ENCODE peak calls at places on chromosomes 5 and 9, in ten cellular contexts. One of them, this sample, is unnamed.

GRCh38 chr5:168317521-168318147 is 26.2 kb downstream of the WWC1 start:
- DNase-seq in NCI-H510A treated with DMSO at 0.1 percent for 48 hours: peak
- DNase-seq in stimulated activated CD4-positive, alpha-beta T cell treated with anti-CD3 and anti-CD28 coated beads, Interleukin-15, amount 100 ng/mL, for 1 hour: no peak
- DNase-seq in stimulated activated naive CD8-positive, alpha-beta T cell treated with anti-CD3 and anti-CD28 coated beads, Interleukin-15, amount 100 ng/mL, for 72 hours: no peak
- DNase-seq in sigmoid colon: no peak
- DNase-seq in HFF-Myc: peak
- DNase-seq in dermis blood vessel endothelial cell: peak
- DNase-seq in head of caudate nucleus: no peak
- DNase-seq in left lobe of liver: no peak
- DNase-seq in activated T-cell treated with anti-CD3 and anti-CD28 coated beads for 24 hours: no peak
- DNase-seq in this sample: peak

GRCh38 chr5:178983728-178984127 is 11.4 kb downstream of the GRM6 start:
- DNase-seq in NCI-H510A treated with DMSO at 0.1 percent for 48 hours: no peak
- DNase-seq in stimulated activated CD4-positive, alpha-beta T cell treated with anti-CD3 and anti-CD28 coated beads, Interleukin-15, amount 100 ng/mL, for 1 hour: no peak
- DNase-seq in stimulated activated naive CD8-positive, alpha-beta T cell treated with anti-CD3 and anti-CD28 coated beads, Interleukin-15, amount 100 ng/mL, for 72 hours: no peak
- DNase-seq in sigmoid colon: no peak
- DNase-seq in HFF-Myc: no peak
- DNase-seq in dermis blood vessel endothelial cell: no peak
- DNase-seq in head of caudate nucleus: no peak
- DNase-seq in left lobe of liver: no peak
- DNase-seq in activated T-cell treated with anti-CD3 and anti-CD28 coated beads for 24 hours: no peak
- DNase-seq in this sample: no peak

GRCh38 chr9:81529556-81530193 is 159.7 kb downstream of the TLE1 start:
- DNase-seq in NCI-H510A treated with DMSO at 0.1 percent for 48 hours: no peak
- DNase-seq in stimulated activated CD4-positive, alpha-beta T cell treated with anti-CD3 and anti-CD28 coated beads, Interleukin-15, amount 100 ng/mL, for 1 hour: no peak
- DNase-seq in stimulated activated naive CD8-positive, alpha-beta T cell treated with anti-CD3 and anti-CD28 coated beads, Interleukin-15, amount 100 ng/mL, for 72 hours: no peak
- DNase-seq in sigmoid colon: peak
- DNase-seq in HFF-Myc: peak
- DNase-seq in dermis blood vessel endothelial cell: peak
- DNase-seq in head of caudate nucleus: no peak
- DNase-seq in left lobe of liver: no peak
- DNase-seq in activated T-cell treated with anti-CD3 and anti-CD28 coated beads for 24 hours: no peak
- DNase-seq in this sample: no peak

GRCh38 chr5:176743828-176744583 is 66.4 kb upstream of the UNC5A start:
- DNase-seq in NCI-H510A treated with DMSO at 0.1 percent for 48 hours: no peak
- DNase-seq in stimulated activated CD4-positive, alpha-beta T cell treated with anti-CD3 and anti-CD28 coated beads, Interleukin-15, amount 100 ng/mL, for 1 hour: no peak
- DNase-seq in stimulated activated naive CD8-positive, alpha-beta T cell treated with anti-CD3 and anti-CD28 coated beads, Interleukin-15, amount 100 ng/mL, for 72 hours: no peak
- DNase-seq in sigmoid colon: no peak
- DNase-seq in HFF-Myc: no peak
- DNase-seq in dermis blood vessel endothelial cell: no peak
- DNase-seq in head of caudate nucleus: no peak
- DNase-seq in left lobe of liver: peak
- DNase-seq in activated T-cell treated with anti-CD3 and anti-CD28 coated beads for 24 hours: no peak
- DNase-seq in this sample: no peak

GRCh38 chr5:163306421-163306820 is 131.0 kb upstream of the CCNG1 start:
- DNase-seq in NCI-H510A treated with DMSO at 0.1 percent for 48 hours: no peak
- DNase-seq in stimulated activated CD4-positive, alpha-beta T cell treated with anti-CD3 and anti-CD28 coated beads, Interleukin-15, amount 100 ng/mL, for 1 hour: no peak
- DNase-seq in stimulated activated naive CD8-positive, alpha-beta T cell treated with anti-CD3 and anti-CD28 coated beads, Interleukin-15, amount 100 ng/mL, for 72 hours: no peak
- DNase-seq in sigmoid colon: no peak
- DNase-seq in HFF-Myc: no peak
- DNase-seq in dermis blood vessel endothelial cell: peak
- DNase-seq in head of caudate nucleus: no peak
- DNase-seq in left lobe of liver: no peak
- DNase-seq in activated T-cell treated with anti-CD3 and anti-CD28 coated beads for 24 hours: no peak
- DNase-seq in this sample: peak

GRCh38 chr5:32173394-32174010 is 617 bp downstream of the GOLPH3 start:
- DNase-seq in NCI-H510A treated with DMSO at 0.1 percent for 48 hours: peak
- DNase-seq in stimulated activated CD4-positive, alpha-beta T cell treated with anti-CD3 and anti-CD28 coated beads, Interleukin-15, amount 100 ng/mL, for 1 hour: peak
- DNase-seq in stimulated activated naive CD8-positive, alpha-beta T cell treated with anti-CD3 and anti-CD28 coated beads, Interleukin-15, amount 100 ng/mL, for 72 hours: no peak
- DNase-seq in sigmoid colon: peak
- DNase-seq in HFF-Myc: no peak
- DNase-seq in dermis blood vessel endothelial cell: peak
- DNase-seq in head of caudate nucleus: peak
- DNase-seq in left lobe of liver: peak
- DNase-seq in activated T-cell treated with anti-CD3 and anti-CD28 coated beads for 24 hours: no peak
- DNase-seq in this sample: peak

GRCh38 chr5:123120197-123120596 is 31.2 kb downstream of the PRDM6 start:
- DNase-seq in NCI-H510A treated with DMSO at 0.1 percent for 48 hours: no peak
- DNase-seq in stimulated activated CD4-positive, alpha-beta T cell treated with anti-CD3 and anti-CD28 coated beads, Interleukin-15, amount 100 ng/mL, for 1 hour: no peak
- DNase-seq in stimulated activated naive CD8-positive, alpha-beta T cell treated with anti-CD3 and anti-CD28 coated beads, Interleukin-15, amount 100 ng/mL, for 72 hours: no peak
- DNase-seq in sigmoid colon: no peak
- DNase-seq in HFF-Myc: no peak
- DNase-seq in dermis blood vessel endothelial cell: no peak
- DNase-seq in head of caudate nucleus: no peak
- DNase-seq in left lobe of liver: no peak
- DNase-seq in activated T-cell treated with anti-CD3 and anti-CD28 coated beads for 24 hours: no peak
- DNase-seq in this sample: peak

GRCh38 chr5:133610489-133611356 is 1.6 kb downstream of the FSTL4 start:
- DNase-seq in NCI-H510A treated with DMSO at 0.1 percent for 48 hours: peak
- DNase-seq in stimulated activated CD4-positive, alpha-beta T cell treated with anti-CD3 and anti-CD28 coated beads, Interleukin-15, amount 100 ng/mL, for 1 hour: peak
- DNase-seq in stimulated activated naive CD8-positive, alpha-beta T cell treated with anti-CD3 and anti-CD28 coated beads, Interleukin-15, amount 100 ng/mL, for 72 hours: peak
- DNase-seq in sigmoid colon: no peak
- DNase-seq in HFF-Myc: peak
- DNase-seq in dermis blood vessel endothelial cell: peak
- DNase-seq in head of caudate nucleus: peak
- DNase-seq in left lobe of liver: peak
- DNase-seq in activated T-cell treated with anti-CD3 and anti-CD28 coated beads for 24 hours: peak
- DNase-seq in this sample: peak

GRCh38 chr5:963310-963672 is 45.3 kb upstream of the NKD2 start:
- DNase-seq in NCI-H510A treated with DMSO at 0.1 percent for 48 hours: no peak
- DNase-seq in stimulated activated CD4-positive, alpha-beta T cell treated with anti-CD3 and anti-CD28 coated beads, Interleukin-15, amount 100 ng/mL, for 1 hour: no peak
- DNase-seq in stimulated activated naive CD8-positive, alpha-beta T cell treated with anti-CD3 and anti-CD28 coated beads, Interleukin-15, amount 100 ng/mL, for 72 hours: no peak
- DNase-seq in sigmoid colon: no peak
- DNase-seq in HFF-Myc: no peak
- DNase-seq in dermis blood vessel endothelial cell: no peak
- DNase-seq in head of caudate nucleus: no peak
- DNase-seq in left lobe of liver: no peak
- DNase-seq in activated T-cell treated with anti-CD3 and anti-CD28 coated beads for 24 hours: no peak
- DNase-seq in this sample: no peak

GRCh38 chr5:67249590-67249895 is 52.9 kb upstream of the CD180 start:
- DNase-seq in NCI-H510A treated with DMSO at 0.1 percent for 48 hours: peak
- DNase-seq in stimulated activated CD4-positive, alpha-beta T cell treated with anti-CD3 and anti-CD28 coated beads, Interleukin-15, amount 100 ng/mL, for 1 hour: no peak
- DNase-seq in stimulated activated naive CD8-positive, alpha-beta T cell treated with anti-CD3 and anti-CD28 coated beads, Interleukin-15, amount 100 ng/mL, for 72 hours: no peak
- DNase-seq in sigmoid colon: no peak
- DNase-seq in HFF-Myc: peak
- DNase-seq in dermis blood vessel endothelial cell: no peak
- DNase-seq in head of caudate nucleus: no peak
- DNase-seq in left lobe of liver: no peak
- DNase-seq in activated T-cell treated with anti-CD3 and anti-CD28 coated beads for 24 hours: no peak
- DNase-seq in this sample: peak

GRCh38 chr5:63573402-63573801 is 388.8 kb downstream of the HTR1A start:
- DNase-seq in NCI-H510A treated with DMSO at 0.1 percent for 48 hours: peak
- DNase-seq in stimulated activated CD4-positive, alpha-beta T cell treated with anti-CD3 and anti-CD28 coated beads, Interleukin-15, amount 100 ng/mL, for 1 hour: no peak
- DNase-seq in stimulated activated naive CD8-positive, alpha-beta T cell treated with anti-CD3 and anti-CD28 coated beads, Interleukin-15, amount 100 ng/mL, for 72 hours: no peak
- DNase-seq in sigmoid colon: no peak
- DNase-seq in HFF-Myc: no peak
- DNase-seq in dermis blood vessel endothelial cell: no peak
- DNase-seq in head of caudate nucleus: no peak
- DNase-seq in left lobe of liver: no peak
- DNase-seq in activated T-cell treated with anti-CD3 and anti-CD28 coated beads for 24 hours: no peak
- DNase-seq in this sample: no peak

GRCh38 chr9:99451121-99451606 is 229.1 kb downstream of the SEC61B start:
- DNase-seq in NCI-H510A treated with DMSO at 0.1 percent for 48 hours: no peak
- DNase-seq in stimulated activated CD4-positive, alpha-beta T cell treated with anti-CD3 and anti-CD28 coated beads, Interleukin-15, amount 100 ng/mL, for 1 hour: no peak
- DNase-seq in stimulated activated naive CD8-positive, alpha-beta T cell treated with anti-CD3 and anti-CD28 coated beads, Interleukin-15, amount 100 ng/mL, for 72 hours: no peak
- DNase-seq in sigmoid colon: peak
- DNase-seq in HFF-Myc: no peak
- DNase-seq in dermis blood vessel endothelial cell: no peak
- DNase-seq in head of caudate nucleus: no peak
- DNase-seq in left lobe of liver: no peak
- DNase-seq in activated T-cell treated with anti-CD3 and anti-CD28 coated beads for 24 hours: no peak
- DNase-seq in this sample: no peak

GRCh38 chr9:136646827-136647711 is 15.6 kb upstream of the EGFL7 start:
- DNase-seq in NCI-H510A treated with DMSO at 0.1 percent for 48 hours: no peak
- DNase-seq in stimulated activated CD4-positive, alpha-beta T cell treated with anti-CD3 and anti-CD28 coated beads, Interleukin-15, amount 100 ng/mL, for 1 hour: no peak
- DNase-seq in stimulated activated naive CD8-positive, alpha-beta T cell treated with anti-CD3 and anti-CD28 coated beads, Interleukin-15, amount 100 ng/mL, for 72 hours: no peak
- DNase-seq in sigmoid colon: no peak
- DNase-seq in HFF-Myc: no peak
- DNase-seq in dermis blood vessel endothelial cell: peak
- DNase-seq in head of caudate nucleus: no peak
- DNase-seq in left lobe of liver: no peak
- DNase-seq in activated T-cell treated with anti-CD3 and anti-CD28 coated beads for 24 hours: no peak
- DNase-seq in this sample: no peak

GRCh38 chr5:137506296-137506695 is 7.2 kb upstream of the SPOCK1 start:
- DNase-seq in NCI-H510A treated with DMSO at 0.1 percent for 48 hours: no peak
- DNase-seq in stimulated activated CD4-positive, alpha-beta T cell treated with anti-CD3 and anti-CD28 coated beads, Interleukin-15, amount 100 ng/mL, for 1 hour: no peak
- DNase-seq in stimulated activated naive CD8-positive, alpha-beta T cell treated with anti-CD3 and anti-CD28 coated beads, Interleukin-15, amount 100 ng/mL, for 72 hours: no peak
- DNase-seq in sigmoid colon: no peak
- DNase-seq in HFF-Myc: no peak
- DNase-seq in dermis blood vessel endothelial cell: no peak
- DNase-seq in head of caudate nucleus: no peak
- DNase-seq in left lobe of liver: no peak
- DNase-seq in activated T-cell treated with anti-CD3 and anti-CD28 coated beads for 24 hours: no peak
- DNase-seq in this sample: no peak

GRCh38 chr5:150291388-150292385 is 2.1 kb upstream of the CAMK2A start:
- DNase-seq in NCI-H510A treated with DMSO at 0.1 percent for 48 hours: no peak
- DNase-seq in stimulated activated CD4-positive, alpha-beta T cell treated with anti-CD3 and anti-CD28 coated beads, Interleukin-15, amount 100 ng/mL, for 1 hour: no peak
- DNase-seq in stimulated activated naive CD8-positive, alpha-beta T cell treated with anti-CD3 and anti-CD28 coated beads, Interleukin-15, amount 100 ng/mL, for 72 hours: no peak
- DNase-seq in sigmoid colon: peak
- DNase-seq in HFF-Myc: no peak
- DNase-seq in dermis blood vessel endothelial cell: no peak
- DNase-seq in head of caudate nucleus: no peak
- DNase-seq in left lobe of liver: no peak
- DNase-seq in activated T-cell treated with anti-CD3 and anti-CD28 coated beads for 24 hours: no peak
- DNase-seq in this sample: peak

GRCh38 chr5:51226420-51226735 is 156.9 kb upstream of the ISL1 start:
- DNase-seq in NCI-H510A treated with DMSO at 0.1 percent for 48 hours: peak
- DNase-seq in stimulated activated CD4-positive, alpha-beta T cell treated with anti-CD3 and anti-CD28 coated beads, Interleukin-15, amount 100 ng/mL, for 1 hour: no peak
- DNase-seq in stimulated activated naive CD8-positive, alpha-beta T cell treated with anti-CD3 and anti-CD28 coated beads, Interleukin-15, amount 100 ng/mL, for 72 hours: no peak
- DNase-seq in sigmoid colon: no peak
- DNase-seq in HFF-Myc: no peak
- DNase-seq in dermis blood vessel endothelial cell: no peak
- DNase-seq in head of caudate nucleus: no peak
- DNase-seq in left lobe of liver: no peak
- DNase-seq in activated T-cell treated with anti-CD3 and anti-CD28 coated beads for 24 hours: no peak
- DNase-seq in this sample: no peak

GRCh38 chr5:135222171-135222681 is 176.8 kb downstream of the MACROH2A1 start:
- DNase-seq in NCI-H510A treated with DMSO at 0.1 percent for 48 hours: no peak
- DNase-seq in stimulated activated CD4-positive, alpha-beta T cell treated with anti-CD3 and anti-CD28 coated beads, Interleukin-15, amount 100 ng/mL, for 1 hour: no peak
- DNase-seq in stimulated activated naive CD8-positive, alpha-beta T cell treated with anti-CD3 and anti-CD28 coated beads, Interleukin-15, amount 100 ng/mL, for 72 hours: peak
- DNase-seq in sigmoid colon: peak
- DNase-seq in HFF-Myc: no peak
- DNase-seq in dermis blood vessel endothelial cell: no peak
- DNase-seq in head of caudate nucleus: no peak
- DNase-seq in left lobe of liver: peak
- DNase-seq in activated T-cell treated with anti-CD3 and anti-CD28 coated beads for 24 hours: no peak
- DNase-seq in this sample: no peak

GRCh38 chr9:33816327-33817252 is at the start of gene UBE2R2:
- DNase-seq in NCI-H510A treated with DMSO at 0.1 percent for 48 hours: peak
- DNase-seq in stimulated activated CD4-positive, alpha-beta T cell treated with anti-CD3 and anti-CD28 coated beads, Interleukin-15, amount 100 ng/mL, for 1 hour: peak
- DNase-seq in stimulated activated naive CD8-positive, alpha-beta T cell treated with anti-CD3 and anti-CD28 coated beads, Interleukin-15, amount 100 ng/mL, for 72 hours: peak
- DNase-seq in sigmoid colon: peak
- DNase-seq in HFF-Myc: peak
- DNase-seq in dermis blood vessel endothelial cell: peak
- DNase-seq in head of caudate nucleus: peak
- DNase-seq in left lobe of liver: peak
- DNase-seq in activated T-cell treated with anti-CD3 and anti-CD28 coated beads for 24 hours: peak
- DNase-seq in this sample: peak

GRCh38 chr9:109182940-109183798 is 16.1 kb upstream of the FRRS1L start:
- DNase-seq in NCI-H510A treated with DMSO at 0.1 percent for 48 hours: peak
- DNase-seq in stimulated activated CD4-positive, alpha-beta T cell treated with anti-CD3 and anti-CD28 coated beads, Interleukin-15, amount 100 ng/mL, for 1 hour: no peak
- DNase-seq in stimulated activated naive CD8-positive, alpha-beta T cell treated with anti-CD3 and anti-CD28 coated beads, Interleukin-15, amount 100 ng/mL, for 72 hours: peak
- DNase-seq in sigmoid colon: no peak
- DNase-seq in HFF-Myc: no peak
- DNase-seq in dermis blood vessel endothelial cell: peak
- DNase-seq in head of caudate nucleus: peak
- DNase-seq in left lobe of liver: peak
- DNase-seq in activated T-cell treated with anti-CD3 and anti-CD28 coated beads for 24 hours: no peak
- DNase-seq in this sample: peak

GRCh38 chr5:151023047-151023615 is 2.7 kb downstream of the GPX3 start:
- DNase-seq in NCI-H510A treated with DMSO at 0.1 percent for 48 hours: no peak
- DNase-seq in stimulated activated CD4-positive, alpha-beta T cell treated with anti-CD3 and anti-CD28 coated beads, Interleukin-15, amount 100 ng/mL, for 1 hour: no peak
- DNase-seq in stimulated activated naive CD8-positive, alpha-beta T cell treated with anti-CD3 and anti-CD28 coated beads, Interleukin-15, amount 100 ng/mL, for 72 hours: no peak
- DNase-seq in sigmoid colon: no peak
- DNase-seq in HFF-Myc: no peak
- DNase-seq in dermis blood vessel endothelial cell: peak
- DNase-seq in head of caudate nucleus: no peak
- DNase-seq in left lobe of liver: peak
- DNase-seq in activated T-cell treated with anti-CD3 and anti-CD28 coated beads for 24 hours: no peak
- DNase-seq in this sample: no peak

GRCh38 chr5:114782869-114783268 is 386.8 kb downstream of the TRIM36 start:
- DNase-seq in NCI-H510A treated with DMSO at 0.1 percent for 48 hours: no peak
- DNase-seq in stimulated activated CD4-positive, alpha-beta T cell treated with anti-CD3 and anti-CD28 coated beads, Interleukin-15, amount 100 ng/mL, for 1 hour: no peak
- DNase-seq in stimulated activated naive CD8-positive, alpha-beta T cell treated with anti-CD3 and anti-CD28 coated beads, Interleukin-15, amount 100 ng/mL, for 72 hours: no peak
- DNase-seq in sigmoid colon: no peak
- DNase-seq in HFF-Myc: no peak
- DNase-seq in dermis blood vessel endothelial cell: no peak
- DNase-seq in head of caudate nucleus: peak
- DNase-seq in left lobe of liver: no peak
- DNase-seq in activated T-cell treated with anti-CD3 and anti-CD28 coated beads for 24 hours: no peak
- DNase-seq in this sample: peak

GRCh38 chr9:35164711-35165110 is 2.9 kb downstream of the UNC13B start:
- DNase-seq in NCI-H510A treated with DMSO at 0.1 percent for 48 hours: no peak
- DNase-seq in stimulated activated CD4-positive, alpha-beta T cell treated with anti-CD3 and anti-CD28 coated beads, Interleukin-15, amount 100 ng/mL, for 1 hour: no peak
- DNase-seq in stimulated activated naive CD8-positive, alpha-beta T cell treated with anti-CD3 and anti-CD28 coated beads, Interleukin-15, amount 100 ng/mL, for 72 hours: no peak
- DNase-seq in sigmoid colon: no peak
- DNase-seq in HFF-Myc: no peak
- DNase-seq in dermis blood vessel endothelial cell: peak
- DNase-seq in head of caudate nucleus: no peak
- DNase-seq in left lobe of liver: no peak
- DNase-seq in activated T-cell treated with anti-CD3 and anti-CD28 coated beads for 24 hours: no peak
- DNase-seq in this sample: no peak

GRCh38 chr9:35680331-35681105 is 6.8 kb downstream of the CA9 start:
- DNase-seq in NCI-H510A treated with DMSO at 0.1 percent for 48 hours: no peak
- DNase-seq in stimulated activated CD4-positive, alpha-beta T cell treated with anti-CD3 and anti-CD28 coated beads, Interleukin-15, amount 100 ng/mL, for 1 hour: no peak
- DNase-seq in stimulated activated naive CD8-positive, alpha-beta T cell treated with anti-CD3 and anti-CD28 coated beads, Interleukin-15, amount 100 ng/mL, for 72 hours: no peak
- DNase-seq in sigmoid colon: no peak
- DNase-seq in HFF-Myc: no peak
- DNase-seq in dermis blood vessel endothelial cell: no peak
- DNase-seq in head of caudate nucleus: no peak
- DNase-seq in left lobe of liver: no peak
- DNase-seq in activated T-cell treated with anti-CD3 and anti-CD28 coated beads for 24 hours: no peak
- DNase-seq in this sample: no peak

GRCh38 chr5:97044057-97044456 is 98.4 kb downstream of the LIX1 start:
- DNase-seq in NCI-H510A treated with DMSO at 0.1 percent for 48 hours: no peak
- DNase-seq in stimulated activated CD4-positive, alpha-beta T cell treated with anti-CD3 and anti-CD28 coated beads, Interleukin-15, amount 100 ng/mL, for 1 hour: no peak
- DNase-seq in stimulated activated naive CD8-positive, alpha-beta T cell treated with anti-CD3 and anti-CD28 coated beads, Interleukin-15, amount 100 ng/mL, for 72 hours: no peak
- DNase-seq in sigmoid colon: peak
- DNase-seq in HFF-Myc: no peak
- DNase-seq in dermis blood vessel endothelial cell: peak
- DNase-seq in head of caudate nucleus: peak
- DNase-seq in left lobe of liver: no peak
- DNase-seq in activated T-cell treated with anti-CD3 and anti-CD28 coated beads for 24 hours: no peak
- DNase-seq in this sample: peak

GRCh38 chr9:21549251-21549765 is 67.2 kb upstream of the IFNE start:
- DNase-seq in NCI-H510A treated with DMSO at 0.1 percent for 48 hours: no peak
- DNase-seq in stimulated activated CD4-positive, alpha-beta T cell treated with anti-CD3 and anti-CD28 coated beads, Interleukin-15, amount 100 ng/mL, for 1 hour: no peak
- DNase-seq in stimulated activated naive CD8-positive, alpha-beta T cell treated with anti-CD3 and anti-CD28 coated beads, Interleukin-15, amount 100 ng/mL, for 72 hours: no peak
- DNase-seq in sigmoid colon: no peak
- DNase-seq in HFF-Myc: peak
- DNase-seq in dermis blood vessel endothelial cell: peak
- DNase-seq in head of caudate nucleus: no peak
- DNase-seq in left lobe of liver: no peak
- DNase-seq in activated T-cell treated with anti-CD3 and anti-CD28 coated beads for 24 hours: no peak
- DNase-seq in this sample: no peak

GRCh38 chr9:79672236-79672635 is 100.5 kb downstream of the TLE4 start:
- DNase-seq in NCI-H510A treated with DMSO at 0.1 percent for 48 hours: no peak
- DNase-seq in stimulated activated CD4-positive, alpha-beta T cell treated with anti-CD3 and anti-CD28 coated beads, Interleukin-15, amount 100 ng/mL, for 1 hour: no peak
- DNase-seq in stimulated activated naive CD8-positive, alpha-beta T cell treated with anti-CD3 and anti-CD28 coated beads, Interleukin-15, amount 100 ng/mL, for 72 hours: no peak
- DNase-seq in sigmoid colon: no peak
- DNase-seq in HFF-Myc: no peak
- DNase-seq in dermis blood vessel endothelial cell: no peak
- DNase-seq in head of caudate nucleus: no peak
- DNase-seq in left lobe of liver: no peak
- DNase-seq in activated T-cell treated with anti-CD3 and anti-CD28 coated beads for 24 hours: no peak
- DNase-seq in this sample: no peak

GRCh38 chr9:130200038-130200979 is 28.1 kb downstream of the NCS1 start:
- DNase-seq in NCI-H510A treated with DMSO at 0.1 percent for 48 hours: no peak
- DNase-seq in stimulated activated CD4-positive, alpha-beta T cell treated with anti-CD3 and anti-CD28 coated beads, Interleukin-15, amount 100 ng/mL, for 1 hour: no peak
- DNase-seq in stimulated activated naive CD8-positive, alpha-beta T cell treated with anti-CD3 and anti-CD28 coated beads, Interleukin-15, amount 100 ng/mL, for 72 hours: no peak
- DNase-seq in sigmoid colon: no peak
- DNase-seq in HFF-Myc: no peak
- DNase-seq in dermis blood vessel endothelial cell: no peak
- DNase-seq in head of caudate nucleus: no peak
- DNase-seq in left lobe of liver: no peak
- DNase-seq in activated T-cell treated with anti-CD3 and anti-CD28 coated beads for 24 hours: no peak
- DNase-seq in this sample: no peak

GRCh38 chr5:120293796-120294195 is 170.3 kb upstream of the PRR16 start:
- DNase-seq in NCI-H510A treated with DMSO at 0.1 percent for 48 hours: no peak
- DNase-seq in stimulated activated CD4-positive, alpha-beta T cell treated with anti-CD3 and anti-CD28 coated beads, Interleukin-15, amount 100 ng/mL, for 1 hour: no peak
- DNase-seq in stimulated activated naive CD8-positive, alpha-beta T cell treated with anti-CD3 and anti-CD28 coated beads, Interleukin-15, amount 100 ng/mL, for 72 hours: no peak
- DNase-seq in sigmoid colon: no peak
- DNase-seq in HFF-Myc: peak
- DNase-seq in dermis blood vessel endothelial cell: no peak
- DNase-seq in head of caudate nucleus: no peak
- DNase-seq in left lobe of liver: no peak
- DNase-seq in activated T-cell treated with anti-CD3 and anti-CD28 coated beads for 24 hours: no peak
- DNase-seq in this sample: no peak

This sample was measured in A673.